ENCODE peak calls at places on chromosomes 3 and 15, in ten cellular contexts. S, I, K, G, V, P, W, D, Y and N are unnamed samples.

GRCh38 chr15:49110158-49110944 is 45.0 kb downstream of the COPS2 start:
- DNase-seq in W (no peak), P (no peak), D (no peak), Y (no peak), K (no peak), G (no peak), V (no peak), I (no peak), S (no peak), N (no peak)

GRCh38 chr15:52011711-52012144 is 7.3 kb upstream of the MAPK6 start:
- DNase-seq in D (peak), Y (no peak), S (peak), V (no peak), G (no peak), W (peak), I (no peak), P (no peak), K (no peak), N (no peak)

GRCh38 chr15:56869573-56869972 is 48.9 kb upstream of the TCF12 start:
- DNase-seq in P (no peak), S (peak), G (no peak), I (peak), V (no peak), D (peak), Y (no peak), W (no peak), K (peak), N (no peak)

GRCh38 chr3:16548721-16549120 is 35.2 kb upstream of the RFTN1 start:
- DNase-seq in W (no peak), I (no peak), P (no peak), D (no peak), V (no peak), K (no peak), S (no peak), G (no peak), Y (peak), N (peak)

GRCh38 chr3:46464326-46465195 is at the start of gene LTF:
- DNase-seq in K (no peak), G (no peak), W (no peak), S (no peak), D (no peak), V (no peak), I (no peak), Y (no peak), P (no peak), N (no peak)

GRCh38 chr3:186413615-186414415 is 51.8 kb upstream of the DGKG start:
- DNase-seq in S (peak), P (peak), D (peak), W (no peak), G (peak), I (no peak), V (no peak), K (peak), Y (no peak), N (no peak)

GRCh38 chr15:63056843-63057242 is 14.3 kb downstream of the TPM1 start:
- DNase-seq in K (no peak), S (no peak), I (no peak), W (no peak), Y (no peak), V (no peak), D (no peak), G (no peak), P (no peak), N (no peak)

GRCh38 chr3:69218079-69218478 is 95.7 kb upstream of the LMOD3 start:
- DNase-seq in S (no peak), Y (no peak), D (no peak), W (no peak), V (no peak), K (no peak), I (no peak), G (no peak), P (no peak), N (no peak)

GRCh38 chr3:69299344-69299743 is 86.5 kb downstream of the FRMD4B start:
- DNase-seq in P (no peak), S (no peak), V (no peak), G (no peak), I (no peak), D (no peak), K (no peak), Y (no peak), W (no peak), N (no peak)

GRCh38 chr15:32799904-32800535 is 82.2 kb downstream of the GREM1 start:
- DNase-seq in W (no peak), S (no peak), K (no peak), P (no peak), G (no peak), D (no peak), Y (no peak), V (no peak), I (no peak), N (no peak)

GRCh38 chr3:132507657-132508056 is 89.4 kb upstream of the ACKR4 start:
- DNase-seq in G (no peak), S (no peak), D (no peak), V (no peak), P (no peak), I (no peak), K (no peak), Y (no peak), W (no peak), N (no peak)

GRCh38 chr15:35555244-35555643 is 9.3 kb upstream of the DPH6 start:
- DNase-seq in S (no peak), V (no peak), I (no peak), G (no peak), D (no peak), Y (no peak), W (no peak), P (no peak), K (no peak), N (no peak)

GRCh38 chr3:28104896-28105554 is 136.4 kb upstream of the CMC1 start:
- DNase-seq in W (no peak), I (no peak), P (no peak), S (no peak), D (no peak), G (no peak), K (no peak), Y (no peak), V (no peak), N (no peak)

GRCh38 chr15:63322541-63322940 is 45.1 kb downstream of the APH1B start:
- DNase-seq in P (no peak), V (no peak), W (no peak), I (no peak), Y (no peak), S (peak), G (no peak), D (peak), K (peak), N (no peak)

GRCh38 chr15:29065571-29065970 is 179.8 kb downstream of the APBA2 start:
- DNase-seq in S (no peak), Y (no peak), D (no peak), G (no peak), V (no peak), P (no peak), K (no peak), W (no peak), I (no peak), N (no peak)

GRCh38 chr3:8456118-8456811 is 45.4 kb upstream of the LMCD1 start:
- DNase-seq in Y (no peak), G (no peak), P (no peak), K (no peak), I (no peak), S (no peak), D (peak), V (no peak), W (no peak), N (no peak)

GRCh38 chr15:45276851-45277250 is 24.8 kb downstream of the SLC28A2 start:
- DNase-seq in W (peak), K (peak), V (no peak), S (no peak), G (no peak), D (peak), I (no peak), P (no peak), Y (peak), N (peak)

GRCh38 chr3:5192568-5193319 is 5.2 kb downstream of the EDEM1 start:
- DNase-seq in W (no peak), D (no peak), P (no peak), G (no peak), V (no peak), K (no peak), I (no peak), S (no peak), Y (peak), N (no peak)

GRCh38 chr3:11784962-11785361 is 61.7 kb downstream of the TAMM41 start:
- DNase-seq in I (no peak), V (no peak), S (no peak), Y (no peak), P (no peak), G (no peak), D (no peak), K (no peak), W (no peak), N (no peak)

GRCh38 chr15:92906563-92907081 is 6.5 kb downstream of the CHD2 start:
- DNase-seq in P (no peak), I (no peak), K (no peak), Y (peak), W (no peak), G (no peak), D (no peak), S (no peak), V (no peak), N (peak)

GRCh38 chr15:87349181-87349580 is 907.4 kb downstream of the NTRK3 start:
- DNase-seq in P (no peak), Y (no peak), S (no peak), G (no peak), I (no peak), W (no peak), D (no peak), V (no peak), K (no peak), N (peak)

GRCh38 chr15:59364238-59364637 is 8.4 kb downstream of the MYO1E start:
- DNase-seq in V (no peak), P (no peak), W (no peak), D (no peak), S (no peak), K (no peak), Y (no peak), I (no peak), G (no peak), N (no peak)

GRCh38 chr3:129602730-129603560 is 3.5 kb downstream of the PLXND1 start:
- DNase-seq in G (peak), V (no peak), K (peak), D (peak), W (peak), S (no peak), Y (peak), I (no peak), P (peak), N (peak)

GRCh38 chr3:100060685-100061484 is 53.4 kb downstream of the FILIP1L start:
- DNase-seq in Y (no peak), W (no peak), K (no peak), V (no peak), S (no peak), G (no peak), P (no peak), D (no peak), I (no peak), N (no peak)

GRCh38 chr3:177491301-177492031 is 294.2 kb upstream of the TBL1XR1 start:
- DNase-seq in Y (no peak), W (no peak), G (peak), V (no peak), I (no peak), K (no peak), S (peak), P (no peak), D (no peak), N (no peak)

GRCh38 chr3:114758828-114759709 is 388.0 kb downstream of the ZBTB20 start:
- DNase-seq in V (no peak), D (no peak), P (no peak), W (peak), K (peak), I (no peak), Y (no peak), G (no peak), S (no peak), N (peak)

GRCh38 chr15:68031406-68031805 is 22.7 kb upstream of the PIAS1 start:
- DNase-seq in Y (no peak), S (no peak), W (no peak), P (no peak), D (no peak), G (no peak), V (no peak), I (no peak), K (peak), N (no peak)

GRCh38 chr3:111070772-111071256 is 802 bp upstream of the NECTIN3 start:
- DNase-seq in Y (peak), V (no peak), I (peak), G (peak), K (no peak), S (no peak), P (peak), W (peak), D (no peak), N (peak)

GRCh38 chr3:192719964-192720363 is 7.4 kb downstream of the FGF12 start:
- DNase-seq in G (no peak), I (no peak), W (no peak), V (no peak), D (no peak), S (no peak), P (no peak), K (no peak), Y (no peak), N (no peak)
- TF ChIP-seq CTCF in G (no peak), I (no peak), W (no peak), V (no peak), D (no peak), S (no peak), P (no peak), K (no peak), Y (no peak), N (no peak)

DNA sequence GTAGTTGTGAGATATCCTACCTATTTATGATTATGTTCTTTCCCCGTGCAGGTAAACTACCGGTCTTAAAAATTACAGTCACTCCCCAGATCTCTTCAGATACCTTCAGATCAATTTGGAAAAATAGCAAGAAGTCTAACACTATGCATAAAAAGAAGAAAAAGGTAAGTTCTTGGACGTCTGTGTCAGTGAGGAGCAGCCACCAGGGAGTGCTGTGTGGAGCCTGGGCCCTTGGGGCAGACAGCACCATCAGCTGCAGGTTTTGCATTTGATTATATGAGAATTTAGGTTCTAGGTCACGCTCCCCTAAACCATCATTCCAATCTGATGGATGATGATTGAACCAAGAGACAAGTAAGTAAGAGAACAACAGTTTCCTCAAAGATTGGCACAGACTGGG is 8.9 kb upstream of the RNF7 start:
- DNase-seq in K (no peak), W (no peak), D (no peak), S (no peak), P (no peak), Y (no peak), V (no peak), G (no peak), I (no peak), N (no peak)
- TF ChIP-seq CTCF in K (no peak), W (peak), D (no peak), S (no peak), P (no peak), Y (no peak), V (peak), G (no peak), I (no peak), N (peak)

DNA sequence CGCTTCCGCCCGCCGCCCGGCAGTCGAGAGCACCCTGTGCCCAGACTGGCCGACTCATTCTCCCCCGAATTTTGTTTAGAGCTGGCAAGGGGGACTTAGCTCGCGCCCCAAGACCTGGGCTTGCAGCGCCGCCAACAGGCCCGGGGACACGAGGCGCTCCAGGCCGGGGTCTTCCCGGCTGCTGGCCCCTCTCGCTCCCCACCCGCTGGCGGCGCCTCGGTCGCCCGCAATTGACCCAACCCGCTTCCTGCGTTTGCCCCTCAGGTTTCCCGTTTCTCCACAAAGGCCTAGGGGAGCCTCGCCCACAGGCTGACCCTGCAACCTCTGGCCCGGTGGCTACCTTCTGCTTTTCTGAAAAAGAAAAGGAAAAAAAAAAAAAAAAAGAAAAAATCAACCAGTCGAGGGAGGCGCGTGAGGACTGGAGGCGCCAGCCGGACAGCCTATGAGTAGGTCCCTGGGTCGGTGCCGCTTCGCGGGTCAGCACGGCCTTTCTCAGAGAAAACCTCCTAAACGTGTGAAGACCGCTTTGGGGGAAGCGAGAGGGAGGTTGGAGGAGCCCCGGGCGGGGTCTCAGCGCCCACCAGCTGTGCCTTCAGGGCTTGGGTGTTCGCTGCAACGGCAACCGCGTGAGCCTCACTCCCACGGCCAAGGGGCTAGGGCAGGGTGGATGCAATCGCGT is 7.2 kb downstream of the FOXL2 start:
- DNase-seq in G (no peak), D (no peak), P (peak), S (peak), W (no peak), K (no peak), V (no peak), Y (no peak), I (no peak), N (no peak)
- TF ChIP-seq CTCF in G (no peak), D (no peak), P (no peak), S (no peak), W (no peak), K (no peak), V (no peak), Y (no peak), I (no peak), N (peak)

DNA sequence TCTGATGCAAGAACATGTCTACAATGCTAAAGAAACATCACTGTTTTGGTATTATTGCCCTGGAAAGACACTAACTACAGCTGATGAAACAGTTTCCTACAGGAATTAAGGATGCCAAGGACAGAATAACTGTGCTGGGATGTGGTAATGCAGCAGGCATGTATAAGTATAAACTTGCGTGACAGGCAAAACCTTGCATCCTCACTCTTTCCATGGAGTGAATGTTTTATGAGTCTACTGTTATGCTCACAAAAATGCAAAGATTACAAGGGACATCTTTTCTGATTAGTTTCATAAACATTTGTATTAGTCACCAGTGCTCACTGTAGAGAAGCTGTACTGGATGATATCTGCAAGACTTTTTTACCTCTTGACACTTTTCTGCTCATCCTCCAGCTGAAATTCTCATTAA is 143.6 kb downstream of the NAALADL2 start:
- DNase-seq in D (no peak), K (no peak), W (no peak), P (no peak), Y (no peak), S (no peak), V (no peak), I (no peak), G (no peak), N (peak)
- TF ChIP-seq CTCF in D (no peak), K (no peak), W (no peak), P (no peak), Y (no peak), S (no peak), V (no peak), I (no peak), G (no peak), N (no peak)

GRCh38 chr15:25989327-25989726 is 126.2 kb upstream of the ATP10A start:
- DNase-seq in V (no peak), Y (no peak), P (no peak), G (no peak), I (no peak), S (peak), K (no peak), W (no peak), D (no peak), N (no peak)
- TF ChIP-seq CTCF in V (no peak), Y (no peak), P (no peak), G (no peak), I (no peak), S (peak), K (no peak), W (peak), D (no peak), N (peak)

DNA sequence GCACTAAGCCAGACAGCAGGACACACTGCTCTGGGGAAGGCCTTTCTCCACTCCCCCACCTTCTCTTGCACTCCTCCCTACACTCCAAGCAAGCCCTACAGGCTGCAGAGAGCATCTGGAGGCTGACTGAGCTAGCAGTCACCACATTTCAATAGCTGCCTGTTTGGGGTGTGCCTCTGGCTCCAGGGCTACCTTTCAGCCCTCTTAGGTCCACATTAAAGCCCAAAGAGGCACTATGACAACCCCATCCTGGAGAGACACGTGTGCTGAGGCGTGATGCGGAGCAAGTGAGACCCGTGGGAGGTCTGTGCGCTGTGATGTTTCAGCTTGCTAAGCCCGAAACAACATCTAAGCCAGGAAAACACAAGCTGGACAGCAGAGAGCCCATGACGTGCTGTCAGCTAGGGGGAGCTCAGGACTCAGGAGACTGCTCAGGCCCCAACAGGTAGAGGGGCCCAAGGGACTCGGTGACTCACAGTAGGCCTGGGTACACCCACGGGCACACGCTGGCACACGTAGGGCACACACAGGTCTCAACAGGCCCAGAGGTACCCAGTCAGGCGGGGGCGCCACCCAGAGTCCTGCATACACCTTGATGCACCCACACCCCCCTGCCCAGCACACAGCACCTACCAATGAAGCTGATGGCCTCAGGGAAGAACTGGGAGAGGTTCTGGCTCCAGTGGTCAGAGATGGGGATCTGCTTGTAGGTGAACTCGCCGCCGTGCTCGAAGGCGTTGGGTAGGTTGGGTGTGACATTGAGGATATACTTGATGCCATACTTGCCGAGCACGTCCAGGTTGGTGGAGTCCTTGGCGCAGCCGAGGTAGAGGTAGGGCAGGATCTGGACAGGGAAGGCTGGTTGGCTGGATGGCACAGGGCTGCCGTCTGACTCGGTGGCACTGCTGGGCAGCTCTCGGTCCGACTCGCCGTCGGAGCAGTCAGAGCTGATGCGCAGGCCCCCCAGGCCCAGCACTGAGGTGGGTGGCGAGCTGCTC is 2.8 kb downstream of the DUSP7 start:
- DNase-seq in D (no peak), V (no peak), S (peak), P (peak), Y (peak), I (no peak), W (no peak), K (no peak), G (peak), N (peak)
- TF ChIP-seq CTCF in D (peak), V (peak), S (no peak), P (no peak), Y (peak), I (peak), W (peak), K (peak), G (no peak), N (no peak)

GRCh38 chr3:85796140-85796539 is 837.4 kb downstream of the CADM2 start:
- DNase-seq in W (no peak), I (no peak), V (no peak), P (no peak), Y (no peak), K (no peak), D (no peak), G (no peak), S (no peak), N (no peak)

GRCh38 chr3:85800676-85801075 is 841.9 kb downstream of the CADM2 start:
- DNase-seq in D (no peak), I (no peak), S (no peak), G (no peak), Y (no peak), V (no peak), P (no peak), W (no peak), K (no peak), N (no peak)

GRCh38 chr3:85801955-85802354 is 843.2 kb downstream of the CADM2 start:
- DNase-seq in V (no peak), W (peak), D (peak), Y (peak), K (no peak), S (peak), G (no peak), P (no peak), I (no peak), N (no peak)
- TF ChIP-seq CTCF in V (no peak), W (peak), D (no peak), Y (no peak), K (no peak), S (peak), G (no peak), P (no peak), I (peak), N (peak)